ENCODE peak calls at places on chromosomes 16 and 17, in ten cellular contexts. O is testis; S is pancreas; K is glutamatergic neuron; A is AG04449; C is WTC11; F is ovary; W is CD8-positive, alpha-beta T cell; Z is thoracic aorta; J is neural crest cell. H is an unnamed sample.

GRCh38 chr16:17173134-17173729 is 297.5 kb downstream of the XYLT1 start:
- DNase-seq in O (peak; percentile 47), S (no peak), K (no peak), A (peak; percentile 80), C (no peak), F (no peak), W (no peak), Z (no peak), J (no peak), H (peak; percentile 1)

GRCh38 chr17:32298298-32298697 is 32.7 kb downstream of the RHBDL3 start:
- DNase-seq in O (no peak), S (no peak), K (no peak), A (no peak), C (no peak), F (no peak), W (no peak), Z (no peak), J (no peak), H (no peak)

GRCh38 chr17:16398270-16399267 is 16.8 kb upstream of the TRPV2 start:
- DNase-seq in O (no peak), S (no peak), K (no peak), A (no peak), C (no peak), F (no peak), W (no peak), Z (no peak), J (no peak), H (no peak)

GRCh38 chr17:7854078-7854777 is 638 bp upstream of the TMEM88 start:
- DNase-seq in O (no peak), S (peak; percentile 55), K (no peak), A (no peak), C (peak; percentile 43), F (no peak), W (no peak), Z (no peak), J (no peak), H (no peak)

GRCh38 chr17:36867716-36868115 is 69.6 kb upstream of the LHX1 start:
- DNase-seq in O (no peak), S (no peak), K (no peak), A (no peak), C (no peak), F (no peak), W (no peak), Z (no peak), J (no peak), H (no peak)

GRCh38 chr17:27494192-27495091 is 38.2 kb downstream of the KSR1 start:
- DNase-seq in O (no peak), S (peak; percentile 91), K (no peak), A (no peak), C (no peak), F (no peak), W (no peak), Z (peak; percentile 45), J (no peak), H (peak; percentile 44)

GRCh38 chr16:65698943-65699342 is 577.1 kb upstream of the CDH11 start:
- DNase-seq in O (peak; percentile 19), S (no peak), K (no peak), A (no peak), C (no peak), F (peak; percentile 27), W (no peak), Z (no peak), J (no peak), H (peak; percentile 65)

GRCh38 chr17:58329035-58329807 is 626 bp upstream of the TSPOAP1 start:
- DNase-seq in O (no peak), S (no peak), K (peak; percentile 35), A (no peak), C (peak; percentile 61), F (no peak), W (peak; percentile 90), Z (no peak), J (no peak), H (no peak)

GRCh38 chr17:60391419-60392041 is 403 bp downstream of the USP32 start:
- DNase-seq in O (no peak), S (no peak), K (peak; percentile 82), A (no peak), C (peak; percentile 65), F (no peak), W (no peak), Z (no peak), J (peak; percentile 68), H (no peak)

GRCh38 chr17:78992542-78993212 is 13.0 kb upstream of the LGALS3BP start:
- DNase-seq in O (peak; percentile 70), S (peak; percentile 7), K (no peak), A (no peak), C (no peak), F (peak; percentile 3), W (no peak), Z (no peak), J (no peak), H (no peak)

GRCh38 chr16:85396879-85397871 is 215.9 kb upstream of the GSE1 start:
- DNase-seq in O (peak; percentile 14), S (peak; percentile 26), K (peak; percentile 55), A (no peak), C (peak; percentile 32), F (peak; percentile 14), W (no peak), Z (no peak), J (no peak), H (peak; percentile 53)

GRCh38 chr16:50460538-50461399 is 87.4 kb upstream of the NKD1 start:
- DNase-seq in O (no peak), S (no peak), K (no peak), A (no peak), C (no peak), F (no peak), W (no peak), Z (no peak), J (no peak), H (no peak)

GRCh38 chr17:2655526-2655925 is 56.0 kb downstream of the CLUH start:
- DNase-seq in O (no peak), S (no peak), K (no peak), A (no peak), C (no peak), F (no peak), W (no peak), Z (no peak), J (no peak), H (no peak)

DNA sequence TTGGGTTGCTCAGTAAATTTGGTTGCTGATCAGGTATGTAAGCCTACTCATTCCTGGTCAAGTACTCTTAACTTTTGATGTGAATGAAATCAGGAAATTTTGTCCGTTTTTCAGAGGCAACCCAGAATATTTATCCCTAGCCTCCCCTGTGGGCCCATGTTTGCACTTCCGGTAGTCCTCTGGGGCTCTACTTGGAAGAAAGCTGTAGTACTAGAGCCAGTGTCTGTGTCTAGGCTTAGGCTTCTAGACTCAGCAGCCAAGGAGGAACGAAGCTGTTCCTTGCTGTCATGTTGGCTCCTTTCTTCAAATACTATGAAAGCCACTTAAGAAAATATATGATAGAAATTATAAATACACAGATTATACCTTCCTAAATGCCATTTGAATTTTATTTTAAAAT is 21.2 kb downstream of the ESRP2 start:
- DNase-seq in O (no peak), S (no peak), K (no peak), A (no peak), C (no peak), F (no peak), W (no peak), Z (no peak), J (no peak), H (no peak)
- TF ChIP-seq CTCF in O (no peak), S (no peak), K (no peak), A (no peak), C (no peak), F (no peak), W (no peak), Z (no peak), J (no peak), H (no peak)

DNA sequence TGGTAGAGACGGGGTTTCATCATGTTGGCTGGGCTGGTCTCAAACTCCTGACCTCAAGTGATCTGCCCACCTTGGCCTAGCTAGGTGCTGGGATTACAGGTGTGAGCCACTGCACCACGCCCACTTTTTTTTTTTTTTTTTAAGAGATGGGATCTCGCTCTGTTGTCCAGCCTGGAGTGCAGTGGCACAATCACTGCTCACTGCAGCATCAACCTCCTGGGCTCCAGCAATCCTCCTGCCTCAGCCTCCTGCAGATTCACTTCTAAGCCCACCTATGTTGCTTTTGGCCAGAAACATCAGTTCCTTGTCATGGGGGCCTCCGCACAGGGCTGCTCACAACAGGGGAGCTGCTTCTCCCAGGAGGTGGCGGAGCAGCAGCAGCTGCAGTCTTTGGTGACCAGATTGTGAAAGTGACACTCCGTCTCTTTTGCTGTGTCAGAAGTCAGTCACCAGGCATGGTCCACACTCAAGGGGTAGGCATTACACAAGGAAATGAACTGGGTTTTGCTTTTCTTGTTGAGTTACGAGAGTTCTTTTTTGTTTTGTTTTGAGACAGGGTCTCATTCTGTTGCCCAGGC is 4.5 kb upstream of the NME4 start:
- DNase-seq in O (no peak), S (peak; percentile 4), K (no peak), A (no peak), C (no peak), F (no peak), W (no peak), Z (no peak), J (no peak), H (no peak)
- TF ChIP-seq CTCF in O (no peak), S (no peak), K (no peak), A (no peak), C (no peak), F (no peak), W (no peak), Z (no peak), J (no peak), H (no peak)

GRCh38 chr17:47851764-47852112 is 775 bp upstream of the SP6 start:
- DNase-seq in O (no peak), S (no peak), K (no peak), A (no peak), C (peak; percentile 51), F (no peak), W (no peak), Z (no peak), J (no peak), H (no peak)

GRCh38 chr17:47850373-47850691 is 631 bp downstream of the SP6 start:
- DNase-seq in O (no peak), S (no peak), K (no peak), A (no peak), C (no peak), F (no peak), W (no peak), Z (no peak), J (no peak), H (no peak)

GRCh38 chr17:47853616-47854015 is 2.7 kb upstream of the SP6 start:
- DNase-seq in O (no peak), S (no peak), K (no peak), A (no peak), C (no peak), F (no peak), W (no peak), Z (no peak), J (no peak), H (no peak)

GRCh38 chr17:47852113-47852949 is 1.4 kb upstream of the SP6 start:
- DNase-seq in O (no peak), S (no peak), K (no peak), A (no peak), C (no peak), F (no peak), W (no peak), Z (no peak), J (no peak), H (peak; percentile 13)

GRCh38 chr17:47850692-47851573 is at the start of gene SP6:
- DNase-seq in O (peak; percentile 66), S (peak; percentile 92), K (peak; percentile 81), A (no peak), C (peak; percentile 90), F (peak; percentile 74), W (peak; percentile 77), Z (no peak), J (peak; percentile 55), H (peak; percentile 34)
- TF ChIP-seq CTCF in O (no peak), S (no peak), K (no peak), A (peak; percentile 35), C (no peak), F (no peak), W (no peak), Z (no peak), J (peak; percentile 25), H (no peak)

GRCh38 chr16:19177111-19177747 is 9.2 kb downstream of the SYT17 start:
- DNase-seq in O (no peak), S (no peak), K (no peak), A (no peak), C (no peak), F (no peak), W (no peak), Z (no peak), J (no peak), H (no peak)
- TF ChIP-seq CTCF in O (no peak), S (no peak), K (peak; percentile 17), A (no peak), C (no peak), F (no peak), W (no peak), Z (no peak), J (no peak), H (peak; percentile 2)

H was measured in choroid plexus epithelial cell.